ENCODE peak calls at places on chromosome X, in nine cellular contexts. One of them, this sample, is unnamed.

GRCh38 chrX:117645639-117646038 is 471.0 kb downstream of the KLHL13 start:
- DNase-seq in nephron progenitor cell: no peak
- DNase-seq in MCF 10A: no peak
- DNase-seq in cardiac fibroblast: no peak
- DNase-seq in HepG2: no peak
- DNase-seq in gastrocnemius medialis: no peak
- DNase-seq in HFFc6: no peak
- DNase-seq in psoas muscle: no peak
- DNase-seq in heart left ventricle: no peak
- DNase-seq in this sample: no peak

GRCh38 chrX:75968293-75968692 is 183.2 kb upstream of the MAGEE2 start:
- DNase-seq in cardiac fibroblast: no peak
- DNase-seq in nephron progenitor cell: no peak
- DNase-seq in MCF 10A: no peak
- DNase-seq in gastrocnemius medialis: no peak
- DNase-seq in HFFc6: no peak
- DNase-seq in heart left ventricle: no peak
- DNase-seq in HepG2: peak; percentile 3
- DNase-seq in psoas muscle: no peak
- DNase-seq in this sample: no peak

GRCh38 chrX:77442728-77443127 is 4.5 kb upstream of the FGF16 start:
- DNase-seq in nephron progenitor cell: no peak
- DNase-seq in HFFc6: peak; percentile 88
- DNase-seq in MCF 10A: peak; percentile 9
- DNase-seq in HepG2: peak; percentile 1
- DNase-seq in gastrocnemius medialis: no peak
- DNase-seq in cardiac fibroblast: peak; percentile 79
- DNase-seq in psoas muscle: no peak
- DNase-seq in heart left ventricle: no peak
- DNase-seq in this sample: no peak

GRCh38 chrX:15447985-15448639 is 45.0 kb downstream of the PIR start:
- DNase-seq in cardiac fibroblast: peak; percentile 30
- DNase-seq in psoas muscle: no peak
- DNase-seq in gastrocnemius medialis: no peak
- DNase-seq in HFFc6: peak; percentile 30
- DNase-seq in HepG2: no peak
- DNase-seq in nephron progenitor cell: no peak
- DNase-seq in MCF 10A: no peak
- DNase-seq in heart left ventricle: no peak
- DNase-seq in this sample: no peak

GRCh38 chrX:135213200-135213844 is 38.5 kb upstream of the ETDA start:
- DNase-seq in psoas muscle: no peak
- DNase-seq in gastrocnemius medialis: no peak
- DNase-seq in cardiac fibroblast: no peak
- DNase-seq in HepG2: no peak
- DNase-seq in HFFc6: no peak
- DNase-seq in nephron progenitor cell: no peak
- DNase-seq in heart left ventricle: no peak
- DNase-seq in MCF 10A: no peak
- DNase-seq in this sample: no peak

GRCh38 chrX:97616883-97617510 is 733.3 kb downstream of the RPA4 start:
- DNase-seq in HepG2: peak; percentile 3
- DNase-seq in nephron progenitor cell: no peak
- DNase-seq in HFFc6: peak; percentile 64
- DNase-seq in MCF 10A: peak; percentile 75
- DNase-seq in psoas muscle: no peak
- DNase-seq in cardiac fibroblast: peak; percentile 69
- DNase-seq in heart left ventricle: no peak
- DNase-seq in gastrocnemius medialis: no peak
- DNase-seq in this sample: no peak

GRCh38 chrX:153969904-153970397 is 1.7 kb downstream of the HCFC1 start:
- DNase-seq in MCF 10A: no peak
- DNase-seq in HepG2: no peak
- DNase-seq in nephron progenitor cell: no peak
- DNase-seq in psoas muscle: no peak
- DNase-seq in cardiac fibroblast: peak; percentile 32
- DNase-seq in heart left ventricle: no peak
- DNase-seq in gastrocnemius medialis: no peak
- DNase-seq in HFFc6: no peak
- DNase-seq in this sample: no peak

GRCh38 chrX:72094894-72095293 is 36.8 kb downstream of the RTL5 start:
- DNase-seq in HepG2: no peak
- DNase-seq in MCF 10A: no peak
- DNase-seq in HFFc6: no peak
- DNase-seq in nephron progenitor cell: no peak
- DNase-seq in gastrocnemius medialis: no peak
- DNase-seq in psoas muscle: no peak
- DNase-seq in heart left ventricle: peak; percentile 55
- DNase-seq in cardiac fibroblast: peak; percentile 12
- DNase-seq in this sample: no peak

GRCh38 chrX:11648705-11649519 is 16.8 kb downstream of the ARHGAP6 start:
- DNase-seq in HFFc6: no peak
- DNase-seq in gastrocnemius medialis: no peak
- DNase-seq in cardiac fibroblast: no peak
- DNase-seq in psoas muscle: no peak
- DNase-seq in heart left ventricle: no peak
- DNase-seq in HepG2: no peak
- DNase-seq in nephron progenitor cell: no peak
- DNase-seq in MCF 10A: no peak
- DNase-seq in this sample: no peak

GRCh38 chrX:73825569-73825968 is 262.6 kb downstream of the CHIC1 start:
- DNase-seq in MCF 10A: no peak
- DNase-seq in nephron progenitor cell: no peak
- DNase-seq in HFFc6: no peak
- DNase-seq in heart left ventricle: no peak
- DNase-seq in gastrocnemius medialis: no peak
- DNase-seq in HepG2: no peak
- DNase-seq in psoas muscle: no peak
- DNase-seq in cardiac fibroblast: no peak
- DNase-seq in this sample: no peak

GRCh38 chrX:134600714-134601113 is 57.6 kb downstream of the PLAC1 start:
- DNase-seq in MCF 10A: peak; percentile 40
- DNase-seq in heart left ventricle: no peak
- DNase-seq in psoas muscle: no peak
- DNase-seq in HFFc6: peak; percentile 67
- DNase-seq in HepG2: no peak
- DNase-seq in cardiac fibroblast: peak; percentile 72
- DNase-seq in gastrocnemius medialis: no peak
- DNase-seq in nephron progenitor cell: no peak
- DNase-seq in this sample: no peak

GRCh38 chrX:134520860-134521390 is 61.0 kb downstream of the HPRT1 start:
- DNase-seq in cardiac fibroblast: peak; percentile 78
- DNase-seq in heart left ventricle: no peak
- DNase-seq in gastrocnemius medialis: no peak
- DNase-seq in HepG2: peak; percentile 34
- DNase-seq in HFFc6: peak; percentile 41
- DNase-seq in MCF 10A: peak; percentile 74
- DNase-seq in nephron progenitor cell: peak; percentile 20
- DNase-seq in psoas muscle: no peak
- DNase-seq in this sample: no peak

GRCh38 chrX:106899841-106900240 is 3.3 kb downstream of the RIPPLY1 start:
- DNase-seq in HFFc6: peak; percentile 44
- DNase-seq in gastrocnemius medialis: no peak
- DNase-seq in psoas muscle: no peak
- DNase-seq in nephron progenitor cell: no peak
- DNase-seq in MCF 10A: no peak
- DNase-seq in cardiac fibroblast: no peak
- DNase-seq in heart left ventricle: no peak
- DNase-seq in HepG2: no peak
- DNase-seq in this sample: no peak

GRCh38 chrX:115591856-115592842 is 31.2 kb downstream of the PLS3 start:
- DNase-seq in gastrocnemius medialis: no peak
- DNase-seq in HepG2: no peak
- DNase-seq in MCF 10A: peak; percentile 37
- DNase-seq in nephron progenitor cell: no peak
- DNase-seq in psoas muscle: no peak
- DNase-seq in HFFc6: no peak
- DNase-seq in cardiac fibroblast: peak; percentile 44
- DNase-seq in heart left ventricle: no peak
- DNase-seq in this sample: no peak

GRCh38 chrX:121746105-121746504 is 698.7 kb downstream of the GLUD2 start:
- DNase-seq in HFFc6: no peak
- DNase-seq in nephron progenitor cell: no peak
- DNase-seq in cardiac fibroblast: no peak
- DNase-seq in MCF 10A: no peak
- DNase-seq in HepG2: no peak
- DNase-seq in psoas muscle: no peak
- DNase-seq in heart left ventricle: no peak
- DNase-seq in gastrocnemius medialis: no peak
- DNase-seq in this sample: no peak
- TF ChIP-seq CTCF in HFFc6: no peak
- TF ChIP-seq CTCF in nephron progenitor cell: no peak
- TF ChIP-seq CTCF in cardiac fibroblast: no peak
- TF ChIP-seq CTCF in MCF 10A: no peak
- TF ChIP-seq CTCF in HepG2: no peak
- TF ChIP-seq CTCF in psoas muscle: no peak
- TF ChIP-seq CTCF in heart left ventricle: no peak
- TF ChIP-seq CTCF in gastrocnemius medialis: no peak
- TF ChIP-seq CTCF in this sample: no peak

DNA sequence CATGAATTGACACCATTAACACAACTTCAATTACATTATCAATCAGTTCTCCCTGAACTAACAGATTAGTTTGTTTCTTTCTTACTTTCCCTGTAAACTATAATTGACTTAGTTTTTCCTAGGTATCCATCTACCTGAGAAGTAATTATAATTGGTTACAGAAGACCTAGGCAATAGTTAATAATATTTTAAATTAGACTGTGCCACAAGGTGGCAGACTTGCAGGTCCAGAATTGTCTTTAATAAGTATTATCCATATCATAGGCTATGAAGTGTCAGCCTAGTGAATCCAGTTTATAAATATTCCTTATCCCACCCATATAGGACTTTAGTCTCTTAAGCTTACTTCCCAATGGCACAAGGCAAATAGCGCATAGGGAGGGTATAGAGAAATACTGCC is 48.9 kb upstream of the FAM47B start:
- DNase-seq in heart left ventricle: no peak
- DNase-seq in MCF 10A: peak; percentile 35
- DNase-seq in cardiac fibroblast: no peak
- DNase-seq in nephron progenitor cell: no peak
- DNase-seq in gastrocnemius medialis: no peak
- DNase-seq in HFFc6: no peak
- DNase-seq in psoas muscle: no peak
- DNase-seq in HepG2: no peak
- DNase-seq in this sample: no peak
- TF ChIP-seq CTCF in heart left ventricle: no peak
- TF ChIP-seq CTCF in MCF 10A: peak; percentile 31
- TF ChIP-seq CTCF in cardiac fibroblast: no peak
- TF ChIP-seq CTCF in nephron progenitor cell: no peak
- TF ChIP-seq CTCF in gastrocnemius medialis: no peak
- TF ChIP-seq CTCF in HFFc6: peak; percentile 75
- TF ChIP-seq CTCF in psoas muscle: peak; percentile 36
- TF ChIP-seq CTCF in HepG2: no peak
- TF ChIP-seq CTCF in this sample: no peak

GRCh38 chrX:86012188-86012587 is 35.2 kb downstream of the CHM start:
- DNase-seq in heart left ventricle: no peak
- DNase-seq in HFFc6: no peak
- DNase-seq in psoas muscle: no peak
- DNase-seq in gastrocnemius medialis: no peak
- DNase-seq in HepG2: no peak
- DNase-seq in cardiac fibroblast: no peak
- DNase-seq in MCF 10A: no peak
- DNase-seq in nephron progenitor cell: no peak
- DNase-seq in this sample: no peak
- TF ChIP-seq CTCF in heart left ventricle: no peak
- TF ChIP-seq CTCF in HFFc6: no peak
- TF ChIP-seq CTCF in psoas muscle: no peak
- TF ChIP-seq CTCF in gastrocnemius medialis: no peak
- TF ChIP-seq CTCF in HepG2: no peak
- TF ChIP-seq CTCF in cardiac fibroblast: no peak
- TF ChIP-seq CTCF in MCF 10A: no peak
- TF ChIP-seq CTCF in nephron progenitor cell: no peak
- TF ChIP-seq CTCF in this sample: no peak

GRCh38 chrX:12958059-12958458 is 16.9 kb upstream of the TMSB4X start:
- DNase-seq in heart left ventricle: no peak
- DNase-seq in cardiac fibroblast: no peak
- DNase-seq in nephron progenitor cell: no peak
- DNase-seq in gastrocnemius medialis: no peak
- DNase-seq in psoas muscle: no peak
- DNase-seq in MCF 10A: no peak
- DNase-seq in HFFc6: no peak
- DNase-seq in HepG2: no peak
- DNase-seq in this sample: no peak

GRCh38 chrX:12958461-12958860 is 16.4 kb upstream of the TMSB4X start:
- DNase-seq in gastrocnemius medialis: no peak
- DNase-seq in cardiac fibroblast: no peak
- DNase-seq in MCF 10A: no peak
- DNase-seq in heart left ventricle: no peak
- DNase-seq in psoas muscle: no peak
- DNase-seq in nephron progenitor cell: no peak
- DNase-seq in HFFc6: no peak
- DNase-seq in HepG2: no peak
- DNase-seq in this sample: no peak

GRCh38 chrX:12954981-12955380 is 19.9 kb upstream of the TMSB4X start:
- DNase-seq in gastrocnemius medialis: no peak
- DNase-seq in HepG2: no peak
- DNase-seq in MCF 10A: no peak
- DNase-seq in cardiac fibroblast: no peak
- DNase-seq in HFFc6: no peak
- DNase-seq in nephron progenitor cell: no peak
- DNase-seq in psoas muscle: no peak
- DNase-seq in heart left ventricle: no peak
- DNase-seq in this sample: no peak

GRCh38 chrX:12955882-12956703 is 18.8 kb upstream of the TMSB4X start:
- DNase-seq in nephron progenitor cell: no peak
- DNase-seq in HepG2: peak; percentile 46
- DNase-seq in cardiac fibroblast: peak; percentile 85
- DNase-seq in psoas muscle: peak; percentile 49
- DNase-seq in heart left ventricle: peak; percentile 65
- DNase-seq in HFFc6: peak; percentile 31
- DNase-seq in gastrocnemius medialis: no peak
- DNase-seq in MCF 10A: peak; percentile 85
- DNase-seq in this sample: no peak

DNA sequence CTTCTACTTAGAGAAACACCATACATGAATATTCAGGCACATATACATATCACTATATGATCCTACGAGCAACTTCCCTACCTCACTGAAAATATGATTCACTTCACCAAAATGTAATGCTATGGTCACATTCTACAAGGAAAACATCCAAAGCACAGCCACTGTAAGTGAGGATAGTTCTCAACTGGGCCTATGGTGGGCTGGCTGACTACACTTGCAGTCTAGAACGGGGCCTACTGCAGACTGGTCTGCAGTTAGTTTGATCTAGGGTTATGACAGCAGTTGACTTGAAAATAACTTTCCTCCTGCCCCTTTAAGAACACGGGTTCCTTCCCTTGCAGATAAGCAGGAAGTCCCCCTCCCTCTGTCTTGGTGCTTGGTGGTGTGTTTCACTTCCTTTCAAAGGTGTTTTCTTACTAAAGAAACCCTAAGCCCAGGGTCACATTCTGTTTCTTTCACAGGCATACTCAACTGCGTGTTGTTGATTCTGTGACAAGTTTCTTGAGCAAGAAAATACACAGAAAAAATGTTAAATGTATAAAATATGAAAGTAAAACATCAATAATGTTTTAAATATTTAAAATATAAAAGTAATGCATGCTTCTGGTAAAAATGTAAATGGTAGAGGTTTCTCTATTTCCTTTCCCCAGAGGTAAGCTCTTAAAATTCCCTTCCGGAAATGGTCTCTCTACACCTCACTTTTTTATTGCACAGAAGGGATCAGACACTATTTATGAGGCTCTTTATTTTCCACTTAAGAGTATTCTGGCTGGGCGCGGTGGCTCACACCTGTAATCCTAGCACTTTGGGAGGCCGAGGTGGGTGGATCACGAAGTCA is 18.0 kb upstream of the TMSB4X start:
- DNase-seq in cardiac fibroblast: peak; percentile 68
- DNase-seq in HepG2: no peak
- DNase-seq in heart left ventricle: no peak
- DNase-seq in MCF 10A: peak; percentile 70
- DNase-seq in HFFc6: peak; percentile 11
- DNase-seq in gastrocnemius medialis: no peak
- DNase-seq in psoas muscle: no peak
- DNase-seq in nephron progenitor cell: no peak
- DNase-seq in this sample: no peak
- TF ChIP-seq CTCF in cardiac fibroblast: no peak
- TF ChIP-seq CTCF in HepG2: no peak
- TF ChIP-seq CTCF in heart left ventricle: no peak
- TF ChIP-seq CTCF in MCF 10A: no peak
- TF ChIP-seq CTCF in HFFc6: no peak
- TF ChIP-seq CTCF in gastrocnemius medialis: no peak
- TF ChIP-seq CTCF in psoas muscle: no peak
- TF ChIP-seq CTCF in nephron progenitor cell: no peak
- TF ChIP-seq CTCF in this sample: no peak

This sample was measured in omental fat pad.